ENCODE peak calls at places on chromosomes 6 and 20, in seven cellular contexts. L is small intestine, H is body of pancreas, G is tibial nerve, C is HepG2, Q is stomach, X is substantia nigra. K is an unnamed sample.

GRCh38 chr20:31691646-31692275 is 30.9 kb downstream of the BCL2L1 start:
- DNase-seq in C (no peak), G (no peak), L (no peak), Q (no peak), H (no peak), X (no peak), K (no peak)

GRCh38 chr6:145829102-145829501 is 14.5 kb upstream of the FBXO30 start:
- DNase-seq in H (no peak), C (no peak), L (no peak), X (no peak), Q (no peak), G (no peak), K (no peak)

GRCh38 chr6:136547336-136547735 is 2.9 kb downstream of the MAP7 start:
- DNase-seq in X (no peak), C (no peak), H (no peak), Q (no peak), G (no peak), L (peak; percentile 35), K (no peak)

GRCh38 chr6:47047479-47048411 is 5.6 kb upstream of the ADGRF1 start:
- DNase-seq in H (peak; percentile 62), L (peak; percentile 90), Q (peak; percentile 58), X (peak; percentile 4), C (peak; percentile 95), G (peak; percentile 74), K (no peak)

GRCh38 chr6:14655201-14655988 is 537.8 kb downstream of the CD83 start:
- DNase-seq in L (no peak), G (no peak), H (no peak), Q (no peak), C (no peak), X (no peak), K (no peak)

GRCh38 chr6:31945507-31946369 is at the start of gene CFB:
- DNase-seq in L (peak; percentile 97), X (no peak), C (peak; percentile 100), G (peak; percentile 82), Q (peak; percentile 89), H (peak; percentile 66), K (no peak)

GRCh38 chr20:38109025-38109541 is 56.0 kb downstream of the TGM2 start:
- DNase-seq in Q (no peak), G (peak; percentile 41), L (peak; percentile 53), C (no peak), H (no peak), X (no peak), K (no peak)

GRCh38 chr6:30044630-30045029 is 16.4 kb upstream of the POLR1H start:
- DNase-seq in X (no peak), G (no peak), Q (no peak), L (peak; percentile 1), C (no peak), H (no peak), K (no peak)

GRCh38 chr20:55014766-55015165 is 539.4 kb downstream of the DOK5 start:
- DNase-seq in G (no peak), Q (no peak), X (no peak), H (no peak), C (no peak), L (no peak), K (no peak)

GRCh38 chr6:114167583-114168576 is 174.9 kb downstream of the HS3ST5 start:
- DNase-seq in G (no peak), Q (no peak), C (peak; percentile 99), H (no peak), L (peak; percentile 46), X (no peak), K (no peak)

GRCh38 chr6:41326092-41326491 is 9.3 kb upstream of the NCR2 start:
- DNase-seq in L (no peak), C (no peak), H (no peak), G (no peak), X (no peak), Q (no peak), K (no peak)

GRCh38 chr20:24746351-24746685 is 202.8 kb upstream of the CST7 start:
- DNase-seq in L (peak; percentile 85), C (no peak), H (peak; percentile 70), X (no peak), G (no peak), Q (peak; percentile 75), K (no peak)

GRCh38 chr6:160226118-160226541 is 32.5 kb downstream of the SLC22A2 start:
- DNase-seq in X (no peak), G (no peak), H (no peak), L (no peak), Q (no peak), C (no peak), K (no peak)

GRCh38 chr20:43457640-43458421 is at the start of gene SRSF6:
- DNase-seq in X (peak; percentile 90), G (peak; percentile 94), C (peak; percentile 88), L (peak; percentile 93), Q (peak; percentile 97), H (peak; percentile 95), K (peak; percentile 97)

GRCh38 chr6:145809211-145809610 is 5.4 kb downstream of the FBXO30 start:
- DNase-seq in L (no peak), G (no peak), C (no peak), Q (no peak), X (no peak), H (no peak), K (no peak)

GRCh38 chr6:40350193-40350941 is 236.8 kb downstream of the LRFN2 start:
- DNase-seq in Q (no peak), G (no peak), C (no peak), H (no peak), X (no peak), L (no peak), K (no peak)

GRCh38 chr6:84255641-84256040 is 28.2 kb upstream of the CEP162 start:
- DNase-seq in H (no peak), Q (no peak), X (no peak), L (no peak), G (no peak), C (no peak), K (no peak)

GRCh38 chr20:47501483-47502270 is at the start of gene NCOA3:
- DNase-seq in X (peak; percentile 76), H (peak; percentile 94), Q (peak; percentile 95), G (peak; percentile 89), C (peak; percentile 97), L (peak; percentile 94), K (peak; percentile 94)

GRCh38 chr20:47502271-47502730 is 614 bp downstream of the NCOA3 start:
- DNase-seq in C (no peak), L (peak; percentile 29), G (peak; percentile 22), H (peak; percentile 34), X (peak; percentile 42), Q (no peak), K (no peak)

GRCh38 chr20:47502801-47503239 is 1.1 kb downstream of the NCOA3 start:
- DNase-seq in C (peak; percentile 52), Q (no peak), X (no peak), H (no peak), G (peak; percentile 19), L (peak; percentile 48), K (no peak)

GRCh38 chr20:47501117-47501482 is 587 bp upstream of the NCOA3 start:
- DNase-seq in Q (no peak), H (no peak), G (no peak), L (no peak), X (no peak), C (no peak), K (no peak)

DNA sequence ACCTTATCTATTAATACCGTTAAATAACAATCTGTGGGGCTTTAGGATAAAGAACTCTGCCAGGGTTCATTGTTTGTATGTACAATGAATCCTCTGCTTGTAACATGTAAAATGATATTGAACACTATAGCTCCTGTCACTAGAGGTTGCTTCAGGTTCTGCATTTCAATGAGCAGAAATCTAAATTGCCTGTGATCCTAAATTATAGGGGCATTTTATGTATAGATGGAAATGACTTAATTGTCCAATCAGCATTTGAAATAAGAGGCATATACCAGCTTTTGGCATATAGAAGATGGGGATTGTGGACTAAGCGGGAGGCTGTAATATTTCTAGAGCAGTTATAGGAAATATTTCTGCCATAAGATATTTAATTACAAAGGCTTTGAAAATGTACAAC is 2.0 kb downstream of the NCOA3 start:
- DNase-seq in Q (no peak), X (no peak), G (no peak), L (no peak), C (no peak), H (no peak), K (no peak)
- H3K27ac ChIP-seq in Q (no peak overlapping the region), X (no peak overlapping the region), G (no peak overlapping the region), L (no peak overlapping the region), C (peak overlapping the region; percentile 82), H (no peak overlapping the region), K (no peak overlapping the region)

GRCh38 chr20:58366016-58366415 is 23.0 kb upstream of the VAPB start:
- DNase-seq in X (no peak), G (no peak), H (no peak), Q (no peak), C (no peak), L (no peak), K (no peak)
- H3K27ac ChIP-seq in X (no peak overlapping the region), G (no peak overlapping the region), H (no peak overlapping the region), Q (no peak overlapping the region), C (no peak overlapping the region), L (no peak overlapping the region), K (no peak overlapping the region)

GRCh38 chr20:62369508-62370114 is 2.5 kb upstream of the LAMA5 start:
- DNase-seq in Q (no peak), X (no peak), C (no peak), G (no peak), L (no peak), H (no peak), K (no peak)

GRCh38 chr20:62370807-62371587 is 3.9 kb upstream of the LAMA5 start:
- DNase-seq in H (no peak), L (no peak), G (no peak), C (peak; percentile 74), X (no peak), Q (peak; percentile 49), K (no peak)

GRCh38 chr20:62371588-62372041 is 4.5 kb upstream of the LAMA5 start:
- DNase-seq in Q (no peak), L (no peak), C (no peak), G (no peak), H (no peak), X (no peak), K (no peak)

GRCh38 chr20:62368629-62369507 is 1.8 kb upstream of the LAMA5 start:
- DNase-seq in G (no peak), H (peak; percentile 54), X (no peak), L (no peak), C (peak; percentile 94), Q (peak; percentile 47), K (no peak)

DNA sequence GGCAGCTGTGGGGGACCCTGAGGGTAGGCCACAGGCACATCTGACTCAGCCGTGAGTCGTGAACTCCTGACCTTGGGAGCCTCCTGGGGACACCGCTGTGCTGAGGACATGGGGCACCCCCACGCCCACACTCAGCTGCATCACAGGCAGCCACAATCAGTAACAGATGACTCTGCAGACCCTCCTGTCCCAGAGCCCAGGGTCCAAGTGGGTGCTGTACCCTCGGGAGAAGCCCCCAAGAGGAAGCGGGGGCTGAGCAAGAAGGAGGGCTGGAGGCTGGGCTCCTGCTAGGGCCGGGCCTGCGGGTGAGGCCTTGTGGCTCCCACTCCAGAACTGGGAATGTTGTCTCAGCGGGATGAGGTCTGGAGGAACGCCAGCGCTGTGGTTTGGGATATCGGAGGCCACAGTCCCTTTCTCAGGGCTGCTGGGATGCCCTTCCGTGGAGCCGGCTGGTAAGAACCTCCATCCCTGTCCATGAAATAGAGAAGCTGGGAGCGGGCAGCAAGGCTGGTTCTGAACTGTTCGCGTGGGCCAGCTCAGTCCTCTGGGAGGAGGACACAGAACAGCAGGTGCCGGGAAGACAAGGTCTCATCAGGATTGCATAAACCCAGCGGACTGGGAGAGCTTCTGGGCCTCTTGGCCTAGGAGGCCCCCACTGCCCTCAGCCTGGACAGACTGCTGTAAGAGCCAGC is 3.1 kb upstream of the LAMA5 start:
- DNase-seq in Q (peak; percentile 49), C (no peak), X (no peak), H (no peak), L (no peak), G (peak; percentile 47), K (no peak)
- H3K27ac ChIP-seq in Q (peak overlapping the region; percentile 82), C (peak overlapping the region; percentile 95), X (no peak overlapping the region), H (no peak overlapping the region), L (no peak overlapping the region), G (peak overlapping the region; percentile 14), K (no peak overlapping the region)

GRCh38 chr6:56953597-56954388 is 1.1 kb upstream of the BEND6 start:
- DNase-seq in H (no peak), L (no peak), G (no peak), X (no peak), C (no peak), Q (no peak), K (no peak)
- H3K27ac ChIP-seq in H (no peak overlapping the region), L (no peak overlapping the region), G (no peak overlapping the region), X (peak overlapping the region; percentile 73), C (no peak overlapping the region), Q (no peak overlapping the region), K (peak overlapping the region; percentile 82)

K was measured in caudate nucleus.